ENCODE peak calls at places on chromosome 5, in five cellular contexts. P, B, T, U and X are unnamed samples.

GRCh38 chr5:168132186-168132585 is 159.3 kb upstream of the WWC1 start:
- DNase-seq in P (no peak), B (no peak), T (no peak), U (no peak), X (peak; percentile 70)

GRCh38 chr5:174364676-174365075 is 319.2 kb downstream of the NSG2 start:
- DNase-seq in P (no peak), B (no peak), T (no peak), U (no peak), X (no peak)

GRCh38 chr5:132489871-132490483 is 596 bp downstream of the IRF1 start:
- DNase-seq in P (peak; percentile 63), B (peak; percentile 40), T (no peak), U (peak; percentile 62), X (peak; percentile 41)

GRCh38 chr5:82221020-82221419 is 57.1 kb downstream of the RPS23 start:
- DNase-seq in P (no peak), B (no peak), T (no peak), U (no peak), X (no peak)

GRCh38 chr5:179111267-179112207 is 51.4 kb downstream of the ZNF354C start:
- DNase-seq in P (no peak), B (no peak), T (no peak), U (no peak), X (no peak)

GRCh38 chr5:34703767-34704324 is 47.7 kb downstream of the RAI14 start:
- DNase-seq in P (no peak), B (no peak), T (no peak), U (peak; percentile 70), X (no peak)

GRCh38 chr5:17737087-17737486 is 102.8 kb downstream of the TAF11L14 start:
- DNase-seq in P (no peak), B (no peak), T (no peak), U (no peak), X (no peak)

GRCh38 chr5:179264053-179264540 is 81.2 kb downstream of the ADAMTS2 start:
- DNase-seq in P (peak; percentile 18), B (no peak), T (no peak), U (no peak), X (no peak)

GRCh38 chr5:122126177-122126701 is 3.1 kb upstream of the ZNF474 start:
- DNase-seq in P (no peak), B (no peak), T (no peak), U (no peak), X (peak; percentile 88)

GRCh38 chr5:24644757-24645156 is at the start of gene CDH10:
- DNase-seq in P (no peak), B (peak; percentile 26), T (no peak), U (peak; percentile 93), X (peak; percentile 25)

GRCh38 chr5:90096415-90097081 is 313.0 kb downstream of the CETN3 start:
- DNase-seq in P (peak; percentile 51), B (peak; percentile 86), T (no peak), U (no peak), X (peak; percentile 30)

GRCh38 chr5:102241809-102242421 is 54.2 kb downstream of the SLCO4C1 start:
- DNase-seq in P (no peak), B (no peak), T (no peak), U (peak; percentile 68), X (no peak)

GRCh38 chr5:158869092-158869491 is 230.6 kb downstream of the EBF1 start:
- DNase-seq in P (no peak), B (no peak), T (no peak), U (peak; percentile 82), X (no peak)

GRCh38 chr5:133364916-133365315 is 247.4 kb downstream of the FSTL4 start:
- DNase-seq in P (no peak), B (no peak), T (no peak), U (no peak), X (no peak)

GRCh38 chr5:177304392-177305119 is 957 bp downstream of the PRELID1 start:
- DNase-seq in P (no peak), B (peak; percentile 49), T (no peak), U (no peak), X (peak; percentile 23)

GRCh38 chr5:168282120-168282519 is 9.3 kb upstream of the WWC1 start:
- DNase-seq in P (no peak), B (peak; percentile 85), T (no peak), U (peak; percentile 34), X (peak; percentile 83)

GRCh38 chr5:148397968-148398595 is 14.3 kb downstream of the FBXO38 start:
- DNase-seq in P (no peak), B (peak; percentile 77), T (no peak), U (peak; percentile 71), X (no peak)

GRCh38 chr5:168291281-168291960 is at the start of gene WWC1:
- DNase-seq in P (no peak), B (peak; percentile 88), T (no peak), U (peak; percentile 92), X (no peak)

GRCh38 chr5:103224118-103224893 is 34.3 kb upstream of the MACIR start:
- DNase-seq in P (peak; percentile 19), B (peak; percentile 74), T (no peak), U (peak; percentile 75), X (peak; percentile 80)

GRCh38 chr5:144189800-144190429 is 19.2 kb downstream of the KCTD16 start:
- DNase-seq in P (no peak), B (peak; percentile 85), T (no peak), U (no peak), X (peak; percentile 37)

GRCh38 chr5:168269950-168270349 is 21.5 kb upstream of the WWC1 start:
- DNase-seq in P (no peak), B (peak; percentile 17), T (no peak), U (peak; percentile 15), X (no peak)

GRCh38 chr5:8184455-8185063 is 315.6 kb downstream of the MTRR start:
- DNase-seq in P (no peak), B (peak; percentile 16), T (no peak), U (peak; percentile 70), X (peak; percentile 7)

GRCh38 chr5:55483903-55484302 is 50.9 kb downstream of the PLPP1 start:
- DNase-seq in P (no peak), B (no peak), T (no peak), U (no peak), X (no peak)

GRCh38 chr5:168422431-168422830 is 63.8 kb upstream of the RARS1 start:
- DNase-seq in P (no peak), B (peak; percentile 61), T (no peak), U (no peak), X (no peak)

GRCh38 chr5:111999286-111999685 is 242.3 kb upstream of the NREP start:
- DNase-seq in P (no peak), B (no peak), T (no peak), U (no peak), X (peak; percentile 93)

DNA sequence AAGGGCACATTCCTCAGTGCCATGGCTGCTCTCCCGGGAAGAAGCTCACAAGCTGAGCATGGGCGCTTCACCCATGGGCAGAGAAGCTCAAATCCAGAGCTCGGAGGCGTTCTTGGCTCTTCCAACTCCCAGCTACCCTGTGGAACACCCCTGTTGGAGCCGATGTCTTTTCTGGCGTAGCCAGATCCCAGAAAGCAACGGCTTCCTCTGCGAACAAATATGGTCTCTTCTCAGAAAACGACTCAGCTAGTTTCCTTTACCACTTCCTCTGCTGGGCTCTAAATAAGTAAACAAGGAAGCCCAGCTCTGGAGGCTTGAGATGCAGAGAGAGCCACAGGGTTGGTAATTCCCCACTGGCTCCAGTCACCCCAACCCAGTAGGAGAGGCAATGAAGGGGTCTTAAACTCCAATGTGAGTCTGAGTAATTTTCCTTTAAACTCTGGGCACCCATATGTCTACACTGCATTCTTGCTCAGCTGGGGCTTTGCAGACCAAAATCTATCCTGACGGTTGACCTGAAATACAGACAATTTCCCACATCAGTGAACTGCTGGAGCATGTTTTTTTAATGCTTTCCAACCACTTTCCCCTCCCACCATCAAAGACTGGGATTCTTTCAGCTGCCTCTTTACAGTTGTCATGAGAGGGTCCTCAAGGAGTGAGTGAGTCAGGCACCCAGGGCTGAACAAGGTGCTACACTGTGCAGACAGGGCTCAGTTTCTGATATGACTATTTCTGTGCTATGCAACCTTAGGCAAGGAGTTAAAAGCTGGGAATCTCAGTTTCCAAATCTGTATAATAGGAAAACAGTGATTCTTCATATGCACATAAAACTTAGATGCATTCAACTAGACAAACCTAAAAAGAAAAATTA is at the start of gene LCP2:
- DNase-seq in P (no peak), B (no peak), T (no peak), U (no peak), X (no peak)
- TF ChIP-seq CTCF in P (no peak), B (no peak), T (no peak), U (no peak), X (no peak)

GRCh38 chr5:129048509-129048908 is 46.0 kb upstream of the ISOC1 start:
- DNase-seq in P (no peak), B (no peak), T (no peak), U (no peak), X (no peak)

GRCh38 chr5:129051283-129051682 is 43.3 kb upstream of the ISOC1 start:
- DNase-seq in P (no peak), B (no peak), T (no peak), U (no peak), X (no peak)

GRCh38 chr5:129057329-129057728 is 37.2 kb upstream of the ISOC1 start:
- DNase-seq in P (no peak), B (no peak), T (no peak), U (no peak), X (no peak)

GRCh38 chr5:129049116-129049515 is 45.4 kb upstream of the ISOC1 start:
- DNase-seq in P (no peak), B (no peak), T (no peak), U (no peak), X (no peak)

DNA sequence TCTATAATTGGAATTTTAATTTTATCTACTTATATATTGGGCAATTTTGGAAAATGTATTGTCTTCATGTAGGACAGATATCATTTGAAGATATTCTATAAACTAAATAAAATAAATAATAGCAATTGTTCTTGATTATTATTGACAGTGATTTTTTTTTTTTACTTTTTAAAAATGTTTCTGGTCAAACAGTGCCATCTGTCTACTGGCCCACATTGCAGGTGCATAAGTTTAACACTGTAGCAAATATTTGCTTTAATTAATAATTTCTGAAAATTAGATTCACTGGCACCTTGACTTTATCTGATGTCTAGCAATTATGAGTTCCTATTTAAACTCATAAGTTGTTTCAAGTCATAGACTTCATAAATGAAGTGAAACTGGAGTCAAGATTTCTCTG is 41.1 kb upstream of the ISOC1 start:
- DNase-seq in P (no peak), B (no peak), T (no peak), U (no peak), X (no peak)
- TF ChIP-seq CTCF in P (no peak), B (no peak), T (no peak), U (no peak), X (no peak)

DNA sequence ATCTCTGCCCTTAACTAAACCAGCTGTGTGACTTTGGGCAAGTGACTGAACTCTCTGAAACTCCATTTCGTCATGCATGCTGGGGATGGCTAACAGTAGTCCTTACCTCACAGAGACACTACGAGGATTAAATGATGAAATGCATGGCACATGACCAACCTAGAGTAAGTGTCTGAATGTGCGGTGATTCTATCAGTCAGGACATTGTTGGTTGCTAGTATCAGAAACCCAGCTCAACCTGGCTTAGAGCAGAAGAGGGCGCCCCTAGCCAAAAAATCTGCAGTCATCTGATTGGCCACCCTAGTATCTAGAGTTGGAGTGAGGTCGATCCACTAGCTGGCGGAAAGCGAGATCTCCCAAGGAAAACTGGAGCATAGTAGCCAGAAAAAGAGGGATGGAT is 25.2 kb downstream of the NEURL1B start:
- DNase-seq in P (no peak), B (peak; percentile 36), T (no peak), U (no peak), X (peak; percentile 32)
- TF ChIP-seq CTCF in P (no peak), B (no peak), T (no peak), U (peak; percentile 20), X (no peak)

DNA sequence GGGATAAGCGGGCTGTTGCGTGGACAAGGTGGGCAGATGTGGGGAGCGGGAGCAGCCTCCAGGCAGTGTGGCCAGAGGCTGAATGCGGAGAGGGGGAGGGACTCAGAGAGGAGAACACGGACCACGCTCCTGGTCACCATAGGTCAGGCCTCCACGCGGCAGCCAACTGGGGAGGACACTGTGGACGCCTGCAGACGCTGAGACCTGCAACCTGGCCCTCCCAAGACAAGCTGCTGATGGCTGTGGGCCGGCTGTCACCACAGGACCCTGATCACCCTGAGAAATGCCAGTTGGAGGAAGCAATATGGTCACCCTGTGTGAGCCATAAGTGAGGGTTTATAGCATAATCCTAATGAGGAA is 16.8 kb downstream of the LPCAT1 start:
- DNase-seq in P (no peak), B (no peak), T (no peak), U (no peak), X (no peak)
- TF ChIP-seq CTCF in P (no peak), B (no peak), T (no peak), U (no peak), X (no peak)